ENCODE peak calls at places on chromosomes 16 and 17, in eight cellular contexts. D is NCI-H69, W is prostate gland, O is endodermal cell, E is NCI-H2081, Q is Peyer's patch, F is foreskin melanocyte, G is fibroblast of the aortic adventitia. N is an unnamed sample.

GRCh38 chr16:89557936-89558490 is 2.5 kb upstream of the RPL13 start:
- DNase-seq in D (no peak), W (no peak), O (no peak), E (no peak), Q (no peak), F (no peak), G (no peak), N (no peak)

GRCh38 chr16:69942627-69943170 is 8.4 kb upstream of the CLEC18A start:
- DNase-seq in D (no peak), W (no peak), O (no peak), E (no peak), Q (no peak), F (no peak), G (no peak), N (no peak)

GRCh38 chr16:50478021-50478772 is 70.0 kb upstream of the NKD1 start:
- DNase-seq in D (no peak), W (no peak), O (no peak), E (no peak), Q (no peak), F (no peak), G (no peak), N (no peak)

GRCh38 chr17:48541574-48542113 is 3.3 kb downstream of the HOXB2 start:
- DNase-seq in D (peak), W (no peak), O (peak), E (no peak), Q (peak), F (peak), G (peak), N (no peak)

GRCh38 chr17:76485569-76485968 is 15.7 kb downstream of the RHBDF2 start:
- DNase-seq in D (peak), W (no peak), O (no peak), E (peak), Q (peak), F (no peak), G (no peak), N (no peak)

GRCh38 chr16:11105038-11105903 is 150.7 kb downstream of the SOCS1 start:
- DNase-seq in D (peak), W (peak), O (no peak), E (no peak), Q (peak), F (peak), G (peak), N (no peak)

GRCh38 chr17:28828294-28829040 is 14.1 kb downstream of the FAM222B start:
- DNase-seq in D (no peak), W (no peak), O (peak), E (no peak), Q (peak), F (no peak), G (no peak), N (no peak)

GRCh38 chr16:86961133-86961720 is 356.0 kb downstream of the C16orf95 start:
- DNase-seq in D (no peak), W (no peak), O (no peak), E (no peak), Q (no peak), F (no peak), G (peak), N (no peak)

GRCh38 chr16:79628501-79628975 is 28.0 kb upstream of the MAF start:
- DNase-seq in D (no peak), W (no peak), O (no peak), E (no peak), Q (no peak), F (no peak), G (no peak), N (no peak)

GRCh38 chr17:17710728-17711541 is 29.7 kb downstream of the RAI1 start:
- DNase-seq in D (peak), W (peak), O (peak), E (no peak), Q (peak), F (peak), G (peak), N (peak)

GRCh38 chr17:7747586-7747985 is 30.0 kb downstream of the DNAH2 start:
- DNase-seq in D (no peak), W (no peak), O (no peak), E (no peak), Q (no peak), F (peak), G (peak), N (no peak)

GRCh38 chr16:50067290-50067853 is 1.6 kb downstream of the HEATR3 start:
- DNase-seq in D (peak), W (no peak), O (peak), E (peak), Q (no peak), F (peak), G (peak), N (peak)

GRCh38 chr16:3188925-3189825 is 1.2 kb downstream of the OR1F1 start:
- DNase-seq in D (peak), W (no peak), O (peak), E (peak), Q (no peak), F (peak), G (peak), N (no peak)

GRCh38 chr16:57357330-57358151 is 1.0 kb upstream of the CCL22 start:
- DNase-seq in D (no peak), W (no peak), O (no peak), E (no peak), Q (peak), F (no peak), G (no peak), N (no peak)

GRCh38 chr17:31581022-31581483 is 189.6 kb downstream of the RAB11FIP4 start:
- DNase-seq in D (peak), W (peak), O (no peak), E (peak), Q (peak), F (peak), G (peak), N (no peak)

N was measured in NT2/D1.